ENCODE peak calls at places on chromosomes 11 and 22, in six cellular contexts. D is mucosa of gallbladder; Z is stimulated activated CD4-positive, alpha-beta T cell treated with anti-CD3 and anti-CD28 coated beads, Interleukin-1b, Interleukin-23, amount 100 ng/mL, for 4 hours; E is GM23338; M is activated CD8-positive, alpha-beta memory T cell treated with anti-CD3 and anti-CD28 coated beads, Interleukin-2, amount 10 ng/mL, durations not matched to agents 7 days and 5 days; I is EL. P is an unnamed sample.

GRCh38 chr22:42294034-42294985 is 23.9 kb upstream of the TCF20 start:
- DNase-seq in M (no peak), I (peak), E (peak), D (peak), Z (no peak), P (no peak)

GRCh38 chr11:123616505-123617198 is 37.8 kb downstream of the SCN3B start:
- DNase-seq in E (no peak), D (peak), I (peak), M (no peak), Z (no peak), P (peak)

GRCh38 chr11:33256808-33257159 is 397 bp upstream of the HIPK3 start:
- DNase-seq in E (no peak), Z (no peak), I (no peak), D (no peak), M (no peak), P (no peak)

GRCh38 chr11:87352759-87353707 is 315.3 kb downstream of the TMEM135 start:
- DNase-seq in Z (peak), D (peak), E (peak), M (peak), I (peak), P (peak)

GRCh38 chr11:12900496-12900895 is 108.6 kb upstream of the RASSF10 start:
- DNase-seq in M (no peak), D (no peak), I (peak), Z (no peak), E (no peak), P (no peak)

GRCh38 chr11:113554531-113554930 is 79.3 kb upstream of the DRD2 start:
- DNase-seq in Z (no peak), M (no peak), D (no peak), I (no peak), E (peak), P (no peak)

GRCh38 chr11:1760351-1761109 is 3.2 kb downstream of the CTSD start:
- DNase-seq in Z (no peak), M (no peak), E (no peak), D (peak), I (peak), P (peak)

GRCh38 chr11:106493751-106494150 is 416.3 kb downstream of the AASDHPPT start:
- DNase-seq in M (no peak), I (no peak), Z (no peak), D (no peak), E (no peak), P (no peak)

GRCh38 chr11:9461068-9461759 is 402 bp downstream of the ZNF143 start:
- DNase-seq in I (peak), M (peak), E (peak), Z (peak), D (peak), P (peak)

GRCh38 chr22:17888855-17889254 is 114.6 kb upstream of the BID start:
- DNase-seq in D (no peak), E (peak), Z (no peak), M (no peak), I (peak), P (no peak)

GRCh38 chr11:123233280-123233977 is 38.4 kb upstream of the CLMP start:
- DNase-seq in Z (no peak), E (no peak), I (peak), M (no peak), D (no peak), P (no peak)

GRCh38 chr22:28015676-28016601 is 96.9 kb upstream of the PITPNB start:
- DNase-seq in I (no peak), E (no peak), D (no peak), M (no peak), Z (no peak), P (no peak)

GRCh38 chr11:75268626-75269366 is 28.2 kb downstream of the TPBGL start:
- DNase-seq in E (no peak), M (no peak), D (no peak), I (no peak), Z (no peak), P (no peak)

GRCh38 chr11:122634507-122634906 is 21.0 kb upstream of the UBASH3B start:
- DNase-seq in E (peak), D (no peak), I (peak), M (no peak), Z (no peak), P (peak)

GRCh38 chr11:16352707-16353106 is 3.6 kb downstream of the SOX6 start:
- DNase-seq in Z (no peak), D (no peak), E (no peak), M (no peak), I (no peak), P (no peak)

GRCh38 chr22:25067851-25068421 is 115.4 kb downstream of the KIAA1671 start:
- DNase-seq in I (no peak), D (peak), Z (peak), E (no peak), M (peak), P (peak)

GRCh38 chr11:120017582-120017981 is 120.3 kb downstream of the TRIM29 start:
- DNase-seq in D (no peak), M (no peak), E (no peak), I (no peak), Z (no peak), P (no peak)

GRCh38 chr11:101817536-101817935 is 97.3 kb upstream of the CEP126 start:
- DNase-seq in Z (no peak), E (no peak), D (no peak), M (no peak), I (no peak), P (no peak)

GRCh38 chr11:121670792-121671275 is 218.1 kb upstream of the SORL1-AS1 start:
- DNase-seq in Z (no peak), E (no peak), D (no peak), I (no peak), M (no peak), P (no peak)

GRCh38 chr11:65141896-65142494 is 7.7 kb upstream of the SYVN1 start:
- DNase-seq in Z (no peak), I (no peak), D (no peak), E (no peak), M (no peak), P (no peak)

GRCh38 chr22:44215287-44215686 is 34.6 kb downstream of the PARVG start:
- DNase-seq in D (no peak), E (no peak), Z (no peak), M (no peak), I (no peak), P (no peak)

GRCh38 chr11:57762235-57762866 is 749 bp downstream of the CTNND1 start:
- DNase-seq in Z (no peak), D (no peak), E (no peak), M (no peak), I (no peak), P (no peak)

GRCh38 chr11:126537492-126537891 is 182.0 kb downstream of the ST3GAL4 start:
- DNase-seq in D (no peak), E (no peak), M (no peak), Z (no peak), I (no peak), P (no peak)